ENCODE peak calls at places on chromosome 13, in seven cellular contexts. I is ELF-1; R is omental fat pad; L is effector memory CD4-positive, alpha-beta T cell; O is stimulated activated CD4-positive, alpha-beta T cell treated with anti-CD3 and anti-CD28 coated beads, Interleukin-1b, Interleukin-23, amount 100 ng/mL, for 1 hour; A is substantia nigra; U is cardiac fibroblast. Q is an unnamed sample.

GRCh38 chr13:99434258-99434788 is 66.9 kb upstream of the TM9SF2 start:
- DNase-seq in I (peak), R (no peak), L (peak), O (peak), A (no peak), U (no peak), Q (no peak)

GRCh38 chr13:113949546-113949945 is 24.3 kb downstream of the C13orf46 start:
- DNase-seq in I (no peak), R (no peak), L (no peak), O (no peak), A (no peak), U (no peak), Q (peak)

GRCh38 chr13:27822258-27822872 is 30.1 kb downstream of the GSX1 start:
- DNase-seq in I (peak), R (no peak), L (no peak), O (no peak), A (no peak), U (no peak), Q (no peak)

GRCh38 chr13:20711301-20712044 is 8.0 kb downstream of the IL17D start:
- DNase-seq in I (peak), R (no peak), L (no peak), O (no peak), A (no peak), U (peak), Q (no peak)

GRCh38 chr13:71879129-71879535 is 12.1 kb upstream of the DACH1 start:
- DNase-seq in I (peak), R (no peak), L (no peak), O (no peak), A (no peak), U (peak), Q (no peak)

GRCh38 chr13:105969761-105970160 is 565.7 kb downstream of the EFNB2 start:
- DNase-seq in I (peak), R (no peak), L (no peak), O (no peak), A (no peak), U (no peak), Q (no peak)

GRCh38 chr13:75762066-75762937 is 126.2 kb downstream of the LMO7 start:
- DNase-seq in I (no peak), R (no peak), L (no peak), O (no peak), A (no peak), U (no peak), Q (no peak)

GRCh38 chr13:98975822-98976261 is 2.0 kb downstream of the DOCK9 start:
- DNase-seq in I (peak), R (no peak), L (no peak), O (no peak), A (no peak), U (peak), Q (no peak)

GRCh38 chr13:79455331-79455730 is 25.6 kb upstream of the NDFIP2 start:
- DNase-seq in I (peak), R (no peak), L (no peak), O (no peak), A (no peak), U (peak), Q (no peak)

GRCh38 chr13:28220166-28220565 is 81.8 kb downstream of the PAN3 start:
- DNase-seq in I (no peak), R (no peak), L (no peak), O (no peak), A (no peak), U (peak), Q (no peak)

GRCh38 chr13:27415116-27415515 is 9.3 kb upstream of the GTF3A start:
- DNase-seq in I (no peak), R (no peak), L (no peak), O (no peak), A (no peak), U (no peak), Q (no peak)

GRCh38 chr13:75489502-75490263 is 7.7 kb upstream of the TBC1D4 start:
- DNase-seq in I (no peak), R (no peak), L (no peak), O (no peak), A (no peak), U (peak), Q (no peak)

GRCh38 chr13:42660367-42660965 is 86.5 kb downstream of the TNFSF11 start:
- DNase-seq in I (no peak), R (no peak), L (no peak), O (no peak), A (no peak), U (peak), Q (no peak)

GRCh38 chr13:46797468-46798237 is 692 bp upstream of the ESD start:
- DNase-seq in I (no peak), R (no peak), L (no peak), O (no peak), A (no peak), U (no peak), Q (no peak)

GRCh38 chr13:27933580-27934328 is 14.0 kb downstream of the PDX1 start:
- DNase-seq in I (no peak), R (no peak), L (no peak), O (no peak), A (no peak), U (no peak), Q (no peak)

GRCh38 chr13:108322206-108322824 is 52.8 kb downstream of the TNFSF13B start:
- DNase-seq in I (no peak), R (no peak), L (no peak), O (no peak), A (no peak), U (peak), Q (no peak)

GRCh38 chr13:98203641-98204326 is 26.7 kb upstream of the RNF113B start:
- DNase-seq in I (no peak), R (no peak), L (no peak), O (no peak), A (no peak), U (no peak), Q (no peak)

GRCh38 chr13:28077231-28077630 is 23.1 kb downstream of the FLT3 start:
- DNase-seq in I (no peak), R (no peak), L (no peak), O (no peak), A (no peak), U (no peak), Q (no peak)

GRCh38 chr13:40069173-40070044 is 413.9 kb downstream of the COG6 start:
- DNase-seq in I (peak), R (peak), L (peak), O (peak), A (peak), U (peak), Q (peak)

GRCh38 chr13:33228645-33229445 is 56.7 kb downstream of the STARD13 start:
- DNase-seq in I (peak), R (no peak), L (no peak), O (no peak), A (no peak), U (peak), Q (no peak)